ENCODE peak calls at places on chromosomes 3 and 15, in ten cellular contexts. R is glutamatergic neuron; J is D721Med; T is CD4-positive, alpha-beta T cell; E is esophagus squamous epithelium; D is WTC11; Q is fibroblast of the aortic adventitia; K is left lung; M is ovary; U is GM20000. F is an unnamed sample.

GRCh38 chr15:37134699-37135131 is 34.4 kb upstream of the MEIS2 start:
- DNase-seq in R (no peak), M (no peak), D (no peak), K (no peak), T (no peak), E (no peak), Q (peak), J (no peak), U (no peak), F (no peak)

GRCh38 chr3:129626744-129627349 is 20.4 kb upstream of the PLXND1 start:
- DNase-seq in J (peak), U (peak), Q (peak), R (peak), K (peak), M (peak), E (peak), T (no peak), D (peak), F (peak)

GRCh38 chr15:26013946-26014345 is 150.8 kb upstream of the ATP10A start:
- DNase-seq in R (no peak), U (no peak), J (no peak), E (no peak), K (no peak), T (no peak), M (no peak), Q (no peak), D (peak), F (no peak)

GRCh38 chr3:57661404-57661803 is 31.5 kb downstream of the DENND6A start:
- DNase-seq in R (no peak), T (no peak), J (no peak), K (no peak), U (no peak), D (no peak), Q (no peak), M (no peak), E (no peak), F (no peak)

GRCh38 chr3:42651248-42652091 is 2.0 kb upstream of the ZBTB47 start:
- DNase-seq in T (no peak), E (no peak), Q (peak), M (no peak), J (no peak), K (no peak), R (no peak), U (no peak), D (no peak), F (no peak)

GRCh38 chr3:114587973-114588372 is 294.1 kb downstream of the TIGIT start:
- DNase-seq in E (no peak), D (no peak), K (no peak), R (no peak), T (no peak), J (no peak), Q (no peak), M (no peak), U (no peak), F (no peak)

GRCh38 chr15:88115529-88116152 is 140.9 kb downstream of the NTRK3 start:
- DNase-seq in M (no peak), U (no peak), D (no peak), J (no peak), R (no peak), E (no peak), T (no peak), Q (peak), K (no peak), F (no peak)

GRCh38 chr3:120214161-120214560 is 70.9 kb downstream of the GPR156 start:
- DNase-seq in D (no peak), J (no peak), U (no peak), M (no peak), R (no peak), T (no peak), Q (peak), K (no peak), E (no peak), F (no peak)

GRCh38 chr3:141303481-141304223 is 64.7 kb upstream of the ZBTB38 start:
- DNase-seq in Q (peak), R (no peak), J (peak), U (peak), D (peak), E (no peak), K (no peak), T (no peak), M (no peak), F (no peak)

GRCh38 chr3:65245133-65246076 is 557.6 kb upstream of the ADAMTS9 start:
- DNase-seq in K (no peak), Q (peak), E (no peak), J (no peak), D (no peak), R (no peak), T (no peak), M (no peak), U (no peak), F (no peak)

GRCh38 chr3:171348121-171348520 is 112.1 kb downstream of the TNIK start:
- DNase-seq in T (no peak), E (no peak), U (no peak), M (no peak), Q (peak), R (no peak), K (no peak), D (no peak), J (no peak), F (no peak)

GRCh38 chr3:61929631-61930030 is 368.3 kb downstream of the PTPRG start:
- DNase-seq in J (no peak), K (no peak), U (no peak), D (no peak), E (no peak), Q (no peak), M (no peak), T (no peak), R (no peak), F (no peak)

GRCh38 chr3:57094606-57095005 is 34.1 kb downstream of the SPATA12 start:
- DNase-seq in Q (peak), D (no peak), E (no peak), T (no peak), K (no peak), R (no peak), M (no peak), J (no peak), U (no peak), F (no peak)

GRCh38 chr15:39499701-39500100 is 81.2 kb upstream of the THBS1 start:
- DNase-seq in J (no peak), U (no peak), K (no peak), R (no peak), D (no peak), E (no peak), M (no peak), T (no peak), Q (no peak), F (no peak)

GRCh38 chr15:37109952-37110630 is 9.7 kb upstream of the MEIS2 start:
- DNase-seq in D (peak), R (peak), Q (peak), K (peak), E (no peak), J (no peak), U (no peak), T (no peak), M (no peak), F (no peak)

GRCh38 chr15:63473999-63474809 is 30.2 kb upstream of the USP3 start:
- DNase-seq in T (no peak), Q (peak), J (no peak), R (no peak), M (peak), E (no peak), D (peak), K (no peak), U (peak), F (peak)

GRCh38 chr3:163126115-163126514 is 1629.5 kb downstream of the OTOL1 start:
- DNase-seq in Q (no peak), J (no peak), T (no peak), K (no peak), U (no peak), R (no peak), E (no peak), D (no peak), M (no peak), F (no peak)

GRCh38 chr3:102079809-102080197 is 230.5 kb downstream of the NFKBIZ start:
- DNase-seq in E (no peak), T (no peak), K (no peak), U (no peak), J (no peak), M (no peak), Q (no peak), D (no peak), R (no peak), F (no peak)

GRCh38 chr15:65460948-65461347 is 38.2 kb upstream of the IGDCC4 start:
- DNase-seq in U (no peak), K (no peak), Q (no peak), E (no peak), J (no peak), D (no peak), M (no peak), T (no peak), R (no peak), F (no peak)

GRCh38 chr15:101153801-101154656 is 97.8 kb downstream of the CHSY1 start:
- DNase-seq in J (no peak), R (no peak), T (no peak), E (no peak), U (no peak), K (no peak), D (no peak), M (peak), Q (no peak), F (no peak)

GRCh38 chr3:124861041-124861440 is 26.1 kb downstream of the ITGB5 start:
- DNase-seq in K (no peak), U (no peak), J (no peak), E (no peak), R (no peak), D (no peak), T (no peak), M (no peak), Q (peak), F (no peak)

GRCh38 chr3:126208618-126209256 is 28.4 kb upstream of the ALDH1L1 start:
- DNase-seq in D (no peak), Q (peak), R (no peak), U (no peak), K (no peak), M (peak), J (no peak), T (no peak), E (no peak), F (no peak)

GRCh38 chr3:158532099-158532734 is 38.8 kb upstream of the MLF1 start:
- DNase-seq in U (peak), E (no peak), R (no peak), D (no peak), K (no peak), Q (peak), T (no peak), J (no peak), M (no peak), F (no peak)

GRCh38 chr3:162295323-162295983 is 798.8 kb downstream of the OTOL1 start:
- DNase-seq in U (no peak), M (no peak), D (no peak), Q (peak), T (no peak), R (no peak), E (no peak), J (no peak), K (no peak), F (no peak)

GRCh38 chr3:52451237-52452083 is 2.4 kb downstream of the TNNC1 start:
- DNase-seq in T (no peak), D (no peak), M (no peak), Q (no peak), J (no peak), E (no peak), U (no peak), K (no peak), R (no peak), F (no peak)

GRCh38 chr3:4474683-4475490 is 7.8 kb upstream of the SUMF1 start:
- DNase-seq in J (no peak), R (no peak), K (no peak), M (no peak), D (no peak), T (no peak), U (no peak), Q (peak), E (peak), F (no peak)

GRCh38 chr3:187943677-187944390 is 198.6 kb upstream of the BCL6 start:
- DNase-seq in T (no peak), Q (peak), E (no peak), M (no peak), K (no peak), J (no peak), U (no peak), D (no peak), R (no peak), F (no peak)

GRCh38 chr15:79394231-79394630 is 37.9 kb upstream of the MINAR1 start:
- DNase-seq in J (no peak), Q (peak), R (no peak), D (no peak), U (no peak), M (no peak), T (no peak), K (no peak), E (no peak), F (no peak)

GRCh38 chr15:77143191-77143590 is 72.3 kb upstream of the TSPAN3 start:
- DNase-seq in M (no peak), T (no peak), R (no peak), K (no peak), D (no peak), U (no peak), E (no peak), Q (no peak), J (no peak), F (no peak)

GRCh38 chr15:63876085-63876662 is 42.4 kb upstream of the HERC1 start:
- DNase-seq in T (no peak), D (no peak), J (no peak), R (no peak), K (no peak), Q (no peak), E (no peak), U (no peak), M (no peak), F (no peak)

GRCh38 chr3:156772588-156773206 is 53.5 kb upstream of the LEKR1 start:
- DNase-seq in K (no peak), E (no peak), Q (peak), D (no peak), R (no peak), M (no peak), U (no peak), J (no peak), T (no peak), F (no peak)

GRCh38 chr3:42769477-42770131 is 3.4 kb downstream of the CCDC13 start:
- DNase-seq in M (no peak), T (no peak), R (no peak), Q (no peak), J (no peak), E (no peak), K (peak), U (no peak), D (no peak), F (no peak)

GRCh38 chr15:76012021-76012551 is at the start of gene NRG4:
- DNase-seq in J (no peak), T (no peak), R (no peak), K (peak), Q (peak), M (no peak), U (no peak), D (no peak), E (no peak), F (no peak)

GRCh38 chr15:53811530-53811929 is 52.1 kb upstream of the WDR72 start:
- DNase-seq in R (no peak), D (no peak), M (no peak), J (no peak), K (no peak), E (no peak), Q (peak), U (no peak), T (no peak), F (no peak)

GRCh38 chr3:46080124-46080991 is 53.1 kb upstream of the XCR1 start:
- DNase-seq in E (no peak), K (no peak), T (no peak), M (no peak), J (no peak), R (no peak), Q (no peak), D (no peak), U (no peak), F (no peak)

GRCh38 chr3:138684411-138684810 is 75.8 kb downstream of the FAIM start:
- DNase-seq in U (no peak), M (no peak), Q (no peak), R (no peak), E (no peak), T (no peak), K (no peak), D (no peak), J (no peak), F (no peak)

GRCh38 chr3:123660900-123661299 is 76.0 kb upstream of the HACD2 start:
- DNase-seq in D (no peak), M (peak), Q (peak), K (peak), J (no peak), U (no peak), T (no peak), R (no peak), E (no peak), F (no peak)

GRCh38 chr3:192038726-192039125 is 577.8 kb downstream of the PYDC2 start:
- DNase-seq in U (no peak), T (no peak), Q (no peak), J (no peak), R (no peak), M (no peak), K (no peak), D (no peak), E (no peak), F (no peak)

GRCh38 chr15:99682455-99682854 is 50.8 kb downstream of the LYSMD4 start:
- DNase-seq in K (no peak), E (no peak), J (no peak), M (no peak), Q (peak), D (no peak), R (no peak), T (no peak), U (no peak), F (no peak)

GRCh38 chr3:127459891-127460290 is 130.6 kb downstream of the TPRA1 start:
- DNase-seq in J (no peak), Q (no peak), U (no peak), E (no peak), K (no peak), T (no peak), R (peak), M (no peak), D (no peak), F (no peak)

GRCh38 chr3:127467386-127467785 is 123.1 kb downstream of the TPRA1 start:
- DNase-seq in J (no peak), M (no peak), K (no peak), U (no peak), T (no peak), Q (no peak), R (peak), E (no peak), D (peak), F (no peak)

GRCh38 chr3:127461286-127461685 is 129.2 kb downstream of the TPRA1 start:
- DNase-seq in K (no peak), Q (no peak), J (no peak), R (no peak), E (no peak), M (no peak), D (no peak), T (no peak), U (no peak), F (no peak)

GRCh38 chr3:127462111-127462655 is 128.3 kb downstream of the TPRA1 start:
- DNase-seq in E (no peak), R (no peak), T (no peak), U (no peak), Q (no peak), M (no peak), J (no peak), D (no peak), K (no peak), F (no peak)

GRCh38 chr3:127464642-127465041 is 125.9 kb downstream of the TPRA1 start:
- DNase-seq in Q (no peak), T (no peak), R (no peak), J (no peak), M (no peak), D (no peak), E (no peak), U (no peak), K (no peak), F (no peak)
- TF ChIP-seq CTCF in Q (no peak), T (no peak), R (no peak), J (no peak), M (no peak), D (no peak), E (no peak), U (no peak), K (no peak), F (no peak)

GRCh38 chr3:105719791-105720190 is 149.0 kb downstream of the CBLB start:
- DNase-seq in U (no peak), E (no peak), J (no peak), M (no peak), T (no peak), K (no peak), R (no peak), D (no peak), Q (no peak), F (no peak)
- TF ChIP-seq CTCF in U (no peak), E (no peak), J (no peak), M (no peak), T (no peak), K (no peak), R (no peak), D (no peak), Q (no peak), F (no peak)

GRCh38 chr15:48974865-48975264 is 11.1 kb upstream of the SHC4 start:
- DNase-seq in J (no peak), M (no peak), K (no peak), R (no peak), E (no peak), D (no peak), T (no peak), Q (no peak), U (no peak), F (no peak)
- TF ChIP-seq CTCF in J (no peak), M (no peak), K (no peak), R (no peak), E (no peak), D (no peak), T (no peak), Q (peak), U (no peak), F (no peak)

DNA sequence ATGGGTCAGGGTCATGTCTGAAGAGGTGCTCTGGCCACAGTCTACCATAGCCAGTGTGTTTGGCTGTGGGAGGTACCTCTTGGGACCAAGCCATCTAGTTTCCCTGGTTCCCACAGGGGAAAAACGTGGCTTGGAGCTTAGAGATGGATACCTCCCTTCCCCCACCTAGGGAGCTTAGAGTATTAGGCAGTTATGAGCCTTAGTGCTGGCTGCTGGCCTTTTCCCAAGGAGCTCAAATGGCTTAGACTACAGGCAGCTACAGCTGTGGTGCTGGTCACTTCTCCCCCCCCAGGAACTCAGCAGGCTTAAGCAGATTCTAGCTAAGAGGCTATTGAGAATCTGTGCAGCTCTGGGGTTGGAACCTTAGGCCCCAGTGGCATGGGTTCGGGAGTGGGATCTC is 591.2 kb downstream of the NSUN3 start:
- DNase-seq in K (no peak), M (no peak), U (no peak), J (no peak), T (no peak), R (no peak), D (no peak), Q (no peak), E (no peak), F (no peak)
- TF ChIP-seq CTCF in K (no peak), M (no peak), U (no peak), J (no peak), T (no peak), R (no peak), D (no peak), Q (no peak), E (no peak), F (no peak)

DNA sequence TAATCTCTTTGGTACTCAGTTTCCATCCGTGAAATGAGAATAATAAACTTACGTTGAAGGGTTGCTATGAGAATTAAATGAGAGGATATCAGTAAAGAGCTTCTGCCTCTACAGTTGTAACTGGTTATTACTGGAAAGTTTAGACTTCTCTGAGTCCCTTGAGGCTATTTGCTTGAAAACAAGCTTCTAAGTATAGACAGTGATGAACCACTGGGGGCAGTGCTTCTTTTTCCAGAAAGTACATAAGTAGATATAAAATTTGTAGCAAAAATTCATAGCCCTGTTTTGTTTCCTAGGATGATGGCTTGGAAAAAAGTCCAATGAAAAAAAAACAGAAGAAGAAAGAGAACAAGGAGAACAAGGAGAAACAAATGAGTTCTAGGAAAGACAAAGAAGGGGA is 87.1 kb downstream of the RGMA start:
- DNase-seq in U (no peak), K (no peak), J (no peak), M (no peak), E (no peak), D (no peak), T (no peak), R (no peak), Q (no peak), F (no peak)
- TF ChIP-seq CTCF in U (no peak), K (no peak), J (no peak), M (no peak), E (no peak), D (no peak), T (no peak), R (no peak), Q (peak), F (no peak)

DNA sequence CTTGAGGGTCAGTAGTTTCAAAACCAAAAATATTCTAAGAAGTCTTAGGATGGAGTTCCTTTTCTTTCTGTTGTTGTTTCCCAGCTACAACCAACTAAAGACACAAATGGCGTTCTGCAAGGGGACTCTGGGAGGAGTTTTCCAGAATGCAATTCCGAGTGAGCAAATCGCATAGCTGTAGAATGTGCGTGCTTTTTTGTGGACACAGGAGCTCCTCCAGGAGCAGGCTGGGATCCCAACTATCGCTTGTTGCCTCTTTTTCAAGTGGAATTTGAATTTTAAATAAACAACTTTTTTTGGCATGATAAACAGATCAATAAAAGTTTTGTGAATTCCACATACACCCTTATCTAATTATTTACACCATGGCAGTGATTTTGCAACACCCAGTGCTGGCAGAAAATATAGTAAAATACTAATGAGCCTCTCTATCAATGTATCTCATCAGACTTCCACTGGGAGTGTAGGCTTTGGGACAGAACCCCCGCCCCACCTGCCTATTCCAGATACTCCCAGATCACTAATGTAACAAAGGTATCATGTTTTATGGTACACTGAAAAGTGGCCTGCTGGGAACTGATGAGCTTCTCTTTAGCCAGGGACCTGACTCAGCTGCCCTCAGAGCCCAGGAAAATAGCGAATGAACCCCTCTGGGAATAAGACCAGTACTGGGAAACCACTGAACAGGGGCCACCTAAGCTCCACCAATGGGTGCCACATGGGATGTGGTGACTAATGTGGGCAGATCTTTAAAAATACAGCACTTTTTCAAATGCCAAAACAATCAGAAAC is 66.4 kb downstream of the LMCD1 start:
- DNase-seq in D (no peak), R (no peak), M (no peak), T (no peak), U (no peak), E (no peak), J (no peak), K (no peak), Q (no peak), F (no peak)
- TF ChIP-seq CTCF in D (no peak), R (no peak), M (no peak), T (no peak), U (no peak), E (no peak), J (no peak), K (no peak), Q (no peak), F (no peak)